ENCODE peak calls at places on chromosome 18, in five cellular contexts. J is NCI-H460, L is adipocyte, N is cardiac septum, P is islet precursor cell. Z is an unnamed sample.

GRCh38 chr18:49935215-49935614 is 121.9 kb upstream of the ACAA2 start:
- DNase-seq in L (no peak), J (no peak), N (no peak), P (no peak), Z (no peak)

GRCh38 chr18:13305326-13305725 is 86.8 kb downstream of the LDLRAD4 start:
- DNase-seq in J (no peak), P (no peak), N (no peak), L (no peak), Z (no peak)

GRCh38 chr18:23033079-23033478 is 100.0 kb downstream of the RBBP8 start:
- DNase-seq in P (no peak), N (no peak), J (no peak), L (no peak), Z (no peak)

GRCh38 chr18:3994061-3994687 is 460.9 kb downstream of the DLGAP1 start:
- DNase-seq in P (no peak), J (no peak), N (no peak), L (no peak), Z (no peak)

GRCh38 chr18:8153887-8154583 is 455.2 kb upstream of the RAB12 start:
- DNase-seq in L (peak), J (no peak), P (peak), N (no peak), Z (no peak)

GRCh38 chr18:9925369-9925768 is 11.6 kb downstream of the VAPA start:
- DNase-seq in J (no peak), P (no peak), L (no peak), N (no peak), Z (no peak)

GRCh38 chr18:51030537-51031258 is 685 bp downstream of the SMAD4 start:
- DNase-seq in N (peak), P (peak), L (peak), J (peak), Z (peak)

GRCh38 chr18:47436871-47437270 is 185.4 kb upstream of the SKOR2 start:
- DNase-seq in J (peak), N (no peak), P (no peak), L (no peak), Z (no peak)

GRCh38 chr18:59047992-59048363 is 91.7 kb upstream of the SEC11C start:
- DNase-seq in L (no peak), N (peak), J (no peak), P (no peak), Z (no peak)

GRCh38 chr18:47809420-47809819 is 121.0 kb downstream of the SMAD2 start:
- DNase-seq in L (no peak), N (no peak), P (no peak), J (no peak), Z (no peak)

GRCh38 chr18:11501352-11501751 is 108.0 kb upstream of the SLC35G4 start:
- DNase-seq in P (no peak), L (no peak), J (no peak), N (no peak), Z (no peak)

GRCh38 chr18:23619388-23619873 is 33.1 kb upstream of the NPC1 start:
- DNase-seq in P (peak), N (no peak), J (no peak), L (peak), Z (peak)

GRCh38 chr18:54030434-54030833 is 194.0 kb downstream of the MBD2 start:
- DNase-seq in J (no peak), L (no peak), P (no peak), N (no peak), Z (no peak)

Z was measured in lower lobe of right lung.